ENCODE peak calls at places on chromosomes 12 and 14, in eight cellular contexts. One of them, this sample, is unnamed.

GRCh38 chr14:50059773-50060629 is 56.4 kb downstream of the VCPKMT start:
- DNase-seq in psoas muscle: no peak
- DNase-seq in IMR-90: no peak
- DNase-seq in GM13976: no peak
- DNase-seq in A549: no peak
- DNase-seq in kidney: no peak
- DNase-seq in GM12865: no peak
- DNase-seq in neural crest cell: no peak
- DNase-seq in this sample: no peak

GRCh38 chr14:103207404-103208072 is 84.3 kb downstream of the TNFAIP2 start:
- DNase-seq in A549: no peak
- DNase-seq in kidney: peak
- DNase-seq in IMR-90: no peak
- DNase-seq in GM12865: no peak
- DNase-seq in neural crest cell: no peak
- DNase-seq in GM13976: no peak
- DNase-seq in psoas muscle: peak
- DNase-seq in this sample: no peak

GRCh38 chr12:58745348-58746125 is 174.8 kb downstream of the LRIG3 start:
- DNase-seq in GM12865: no peak
- DNase-seq in A549: no peak
- DNase-seq in kidney: no peak
- DNase-seq in psoas muscle: no peak
- DNase-seq in neural crest cell: no peak
- DNase-seq in IMR-90: peak
- DNase-seq in GM13976: no peak
- DNase-seq in this sample: no peak

GRCh38 chr14:75752086-75752485 is 91.0 kb downstream of the TTLL5 start:
- DNase-seq in GM13976: no peak
- DNase-seq in psoas muscle: no peak
- DNase-seq in neural crest cell: no peak
- DNase-seq in kidney: no peak
- DNase-seq in GM12865: no peak
- DNase-seq in IMR-90: no peak
- DNase-seq in A549: no peak
- DNase-seq in this sample: no peak

GRCh38 chr12:104710940-104711725 is 247.0 kb downstream of the SLC41A2 start:
- DNase-seq in neural crest cell: no peak
- DNase-seq in psoas muscle: no peak
- DNase-seq in GM13976: no peak
- DNase-seq in kidney: no peak
- DNase-seq in GM12865: no peak
- DNase-seq in A549: no peak
- DNase-seq in IMR-90: peak
- DNase-seq in this sample: no peak

GRCh38 chr14:103428732-103429556 is 43.7 kb downstream of the MARK3 start:
- DNase-seq in kidney: no peak
- DNase-seq in GM13976: no peak
- DNase-seq in A549: no peak
- DNase-seq in psoas muscle: no peak
- DNase-seq in neural crest cell: no peak
- DNase-seq in GM12865: no peak
- DNase-seq in IMR-90: no peak
- DNase-seq in this sample: no peak

GRCh38 chr12:26090853-26091510 is 33.9 kb downstream of the BHLHE41 start:
- DNase-seq in GM12865: no peak
- DNase-seq in kidney: no peak
- DNase-seq in GM13976: no peak
- DNase-seq in IMR-90: peak
- DNase-seq in A549: no peak
- DNase-seq in neural crest cell: no peak
- DNase-seq in psoas muscle: no peak
- DNase-seq in this sample: no peak

GRCh38 chr12:52257074-52257551 is 17.3 kb upstream of the KRT86 start:
- DNase-seq in kidney: peak
- DNase-seq in IMR-90: no peak
- DNase-seq in GM13976: no peak
- DNase-seq in neural crest cell: no peak
- DNase-seq in psoas muscle: no peak
- DNase-seq in A549: no peak
- DNase-seq in GM12865: no peak
- DNase-seq in this sample: no peak

GRCh38 chr12:21650997-21651396 is 6.6 kb downstream of the LDHB start:
- DNase-seq in GM12865: no peak
- DNase-seq in A549: no peak
- DNase-seq in IMR-90: no peak
- DNase-seq in GM13976: no peak
- DNase-seq in psoas muscle: no peak
- DNase-seq in neural crest cell: no peak
- DNase-seq in kidney: no peak
- DNase-seq in this sample: no peak

GRCh38 chr14:76772300-76773187 is 11.3 kb downstream of the VASH1 start:
- DNase-seq in neural crest cell: peak
- DNase-seq in A549: no peak
- DNase-seq in psoas muscle: no peak
- DNase-seq in GM12865: no peak
- DNase-seq in IMR-90: peak
- DNase-seq in GM13976: no peak
- DNase-seq in kidney: peak
- DNase-seq in this sample: no peak

GRCh38 chr12:94427520-94428381 is 31.9 kb downstream of the CEP83 start:
- DNase-seq in GM13976: no peak
- DNase-seq in kidney: no peak
- DNase-seq in IMR-90: peak
- DNase-seq in A549: no peak
- DNase-seq in neural crest cell: no peak
- DNase-seq in GM12865: peak
- DNase-seq in psoas muscle: peak
- DNase-seq in this sample: no peak

GRCh38 chr12:132243596-132244289 is 85.6 kb downstream of the GALNT9 start:
- DNase-seq in GM13976: no peak
- DNase-seq in neural crest cell: no peak
- DNase-seq in psoas muscle: no peak
- DNase-seq in A549: no peak
- DNase-seq in kidney: peak
- DNase-seq in GM12865: no peak
- DNase-seq in IMR-90: no peak
- DNase-seq in this sample: no peak
- TF ChIP-seq CTCF in GM13976: no peak
- TF ChIP-seq CTCF in neural crest cell: no peak
- TF ChIP-seq CTCF in psoas muscle: no peak
- TF ChIP-seq CTCF in A549: no peak
- TF ChIP-seq CTCF in kidney: no peak
- TF ChIP-seq CTCF in GM12865: no peak
- TF ChIP-seq CTCF in IMR-90: no peak
- TF ChIP-seq CTCF in this sample: no peak

GRCh38 chr14:58944226-58944769 is 244.2 kb upstream of the DAAM1 start:
- DNase-seq in A549: peak
- DNase-seq in kidney: no peak
- DNase-seq in IMR-90: no peak
- DNase-seq in GM13976: no peak
- DNase-seq in neural crest cell: peak
- DNase-seq in psoas muscle: no peak
- DNase-seq in GM12865: no peak
- DNase-seq in this sample: no peak

GRCh38 chr14:58947156-58947555 is 241.3 kb upstream of the DAAM1 start:
- DNase-seq in IMR-90: no peak
- DNase-seq in psoas muscle: no peak
- DNase-seq in neural crest cell: no peak
- DNase-seq in kidney: no peak
- DNase-seq in GM12865: no peak
- DNase-seq in A549: no peak
- DNase-seq in GM13976: no peak
- DNase-seq in this sample: no peak

GRCh38 chr14:58944957-58945356 is 243.5 kb upstream of the DAAM1 start:
- DNase-seq in IMR-90: no peak
- DNase-seq in kidney: no peak
- DNase-seq in neural crest cell: no peak
- DNase-seq in A549: no peak
- DNase-seq in GM13976: no peak
- DNase-seq in psoas muscle: no peak
- DNase-seq in GM12865: no peak
- DNase-seq in this sample: no peak

GRCh38 chr14:58950555-58950954 is 237.9 kb upstream of the DAAM1 start:
- DNase-seq in neural crest cell: no peak
- DNase-seq in psoas muscle: no peak
- DNase-seq in kidney: no peak
- DNase-seq in IMR-90: no peak
- DNase-seq in A549: no peak
- DNase-seq in GM13976: no peak
- DNase-seq in GM12865: no peak
- DNase-seq in this sample: no peak

DNA sequence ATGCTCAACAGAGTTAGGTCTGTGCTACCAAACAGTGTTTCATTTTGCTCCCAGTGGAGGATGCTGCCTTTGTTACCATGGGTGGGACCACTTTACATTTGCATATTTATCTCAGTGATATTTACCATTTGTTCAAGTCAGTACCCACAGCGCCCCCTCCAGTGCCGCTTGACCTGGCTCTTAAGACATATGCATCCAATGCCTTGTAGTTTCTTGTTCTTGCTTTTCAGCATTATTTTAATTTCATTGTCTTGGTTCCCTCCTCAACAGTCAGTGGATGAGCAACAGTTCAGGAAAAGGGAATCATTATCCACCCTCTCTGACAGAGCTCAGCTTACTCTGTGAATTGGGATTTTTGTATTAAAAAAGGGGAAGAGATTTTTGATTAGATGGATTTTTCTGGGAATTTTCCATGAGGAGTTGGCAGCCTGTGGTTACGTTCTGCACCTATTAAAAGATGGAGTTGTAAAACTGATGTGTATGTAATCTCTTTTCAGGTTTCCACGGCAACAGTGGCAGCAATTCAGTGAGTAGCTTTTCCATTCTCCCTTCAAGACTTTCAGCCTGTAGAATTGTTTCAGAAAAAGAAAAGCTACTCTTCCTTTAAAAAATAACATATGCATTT is 240.5 kb upstream of the DAAM1 start:
- DNase-seq in A549: peak
- DNase-seq in GM13976: no peak
- DNase-seq in GM12865: peak
- DNase-seq in IMR-90: no peak
- DNase-seq in psoas muscle: no peak
- DNase-seq in kidney: no peak
- DNase-seq in neural crest cell: peak
- DNase-seq in this sample: no peak
- TF ChIP-seq CTCF in A549: no peak
- TF ChIP-seq CTCF in GM13976: no peak
- TF ChIP-seq CTCF in GM12865: peak
- TF ChIP-seq CTCF in IMR-90: no peak
- TF ChIP-seq CTCF in psoas muscle: no peak
- TF ChIP-seq CTCF in kidney: no peak
- TF ChIP-seq CTCF in neural crest cell: no peak
- TF ChIP-seq CTCF in this sample: no peak

GRCh38 chr14:35531960-35532747 is 1.8 kb upstream of the INSM2 start:
- DNase-seq in GM13976: no peak
- DNase-seq in neural crest cell: no peak
- DNase-seq in kidney: no peak
- DNase-seq in GM12865: no peak
- DNase-seq in A549: no peak
- DNase-seq in psoas muscle: no peak
- DNase-seq in IMR-90: no peak
- DNase-seq in this sample: no peak

GRCh38 chr14:35532783-35533356 is 1.1 kb upstream of the INSM2 start:
- DNase-seq in psoas muscle: no peak
- DNase-seq in kidney: no peak
- DNase-seq in GM12865: no peak
- DNase-seq in neural crest cell: no peak
- DNase-seq in A549: no peak
- DNase-seq in IMR-90: no peak
- DNase-seq in GM13976: no peak
- DNase-seq in this sample: no peak

GRCh38 chr14:35534130-35534883 is at the start of gene INSM2:
- DNase-seq in GM13976: peak
- DNase-seq in IMR-90: peak
- DNase-seq in A549: peak
- DNase-seq in GM12865: peak
- DNase-seq in neural crest cell: no peak
- DNase-seq in kidney: peak
- DNase-seq in psoas muscle: peak
- DNase-seq in this sample: peak

GRCh38 chr14:35534884-35535793 is 1.2 kb downstream of the INSM2 start:
- DNase-seq in psoas muscle: peak
- DNase-seq in GM13976: peak
- DNase-seq in A549: peak
- DNase-seq in neural crest cell: peak
- DNase-seq in IMR-90: peak
- DNase-seq in GM12865: peak
- DNase-seq in kidney: peak
- DNase-seq in this sample: peak

DNA sequence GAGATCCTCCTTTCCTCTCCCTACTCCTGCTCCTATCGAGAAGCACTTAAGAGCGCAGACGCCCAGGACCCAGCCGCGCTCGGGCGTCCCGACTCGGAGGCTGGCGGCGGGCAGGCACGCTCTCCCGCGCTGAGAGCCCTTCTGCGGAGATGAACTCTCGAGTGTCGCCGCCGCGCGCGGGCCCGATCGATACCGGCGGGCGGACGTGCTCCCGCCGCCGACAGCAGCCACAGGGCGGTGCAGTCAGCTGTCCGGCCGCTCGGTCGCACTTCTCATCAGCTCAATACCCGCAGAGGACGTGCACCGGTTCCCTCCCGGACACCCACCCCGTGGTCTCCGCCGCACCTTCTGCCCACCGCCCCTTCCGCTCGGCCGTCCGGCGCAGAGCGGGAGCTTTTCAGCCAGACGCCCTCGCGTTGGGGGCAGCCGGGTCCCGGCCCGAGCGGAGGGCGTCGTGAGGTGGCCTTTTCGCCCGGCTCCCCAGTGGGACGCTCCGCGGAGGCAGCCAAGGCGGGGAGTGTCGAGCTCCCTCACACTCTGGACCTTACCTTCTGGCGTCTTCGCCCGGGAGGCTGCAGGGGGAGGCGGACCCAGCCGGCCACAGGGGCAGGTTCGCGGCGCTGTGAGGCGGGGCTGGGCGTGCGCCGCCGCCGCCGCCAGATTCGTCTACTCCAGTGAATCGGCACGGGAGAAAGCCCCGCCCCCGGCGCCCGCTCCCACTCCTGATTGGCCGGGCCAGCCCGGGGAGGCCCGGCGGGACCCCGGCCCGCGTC is 421 bp upstream of the INSM2 start:
- DNase-seq in psoas muscle: peak
- DNase-seq in GM12865: peak
- DNase-seq in A549: peak
- DNase-seq in neural crest cell: peak
- DNase-seq in GM13976: peak
- DNase-seq in IMR-90: peak
- DNase-seq in kidney: peak
- DNase-seq in this sample: peak
- TF ChIP-seq CTCF in psoas muscle: no peak
- TF ChIP-seq CTCF in GM12865: peak
- TF ChIP-seq CTCF in A549: no peak
- TF ChIP-seq CTCF in neural crest cell: peak
- TF ChIP-seq CTCF in GM13976: peak
- TF ChIP-seq CTCF in IMR-90: no peak
- TF ChIP-seq CTCF in kidney: no peak
- TF ChIP-seq CTCF in this sample: no peak

DNA sequence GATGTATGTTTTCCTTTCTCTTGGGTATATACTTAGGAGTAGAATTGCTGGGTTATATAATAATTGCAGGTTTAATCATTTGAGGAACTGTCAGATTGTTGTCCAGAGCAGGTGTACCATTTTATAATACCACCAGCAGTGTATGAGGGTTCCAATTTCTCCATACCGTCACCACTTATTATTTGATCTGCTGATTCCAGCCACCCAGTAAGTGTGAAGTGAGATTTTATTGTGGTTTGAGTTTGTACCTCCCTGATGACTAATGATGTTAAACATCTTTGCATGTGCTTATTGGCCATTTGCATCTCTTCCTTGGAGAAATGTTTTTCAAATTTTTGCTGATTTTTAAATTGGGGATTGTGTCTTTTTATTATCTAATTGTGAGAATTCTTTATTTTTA is 15.1 kb downstream of the NCKAP5L start:
- DNase-seq in kidney: no peak
- DNase-seq in GM12865: no peak
- DNase-seq in A549: no peak
- DNase-seq in IMR-90: no peak
- DNase-seq in psoas muscle: no peak
- DNase-seq in GM13976: no peak
- DNase-seq in neural crest cell: no peak
- DNase-seq in this sample: no peak
- TF ChIP-seq CTCF in kidney: no peak
- TF ChIP-seq CTCF in GM12865: no peak
- TF ChIP-seq CTCF in A549: no peak
- TF ChIP-seq CTCF in IMR-90: no peak
- TF ChIP-seq CTCF in psoas muscle: no peak
- TF ChIP-seq CTCF in GM13976: no peak
- TF ChIP-seq CTCF in neural crest cell: no peak
- TF ChIP-seq CTCF in this sample: no peak

This sample was measured in GM10248.